ENCODE peak calls at places on chromosomes 3 and 15, in eight cellular contexts. C, T, D, I, Z, E, O and J are unnamed samples.

GRCh38 chr15:92714457-92715401 is 59.2 kb upstream of the FAM174B start:
- DNase-seq in C (peak), T (peak), D (peak), I (peak), Z (peak), E (peak), O (peak), J (peak)

GRCh38 chr3:65473746-65474145 is 565.0 kb downstream of the MAGI1 start:
- DNase-seq in C (no peak), T (no peak), D (no peak), I (no peak), Z (no peak), E (no peak), O (peak), J (no peak)

GRCh38 chr15:66862878-66863335 is 160.9 kb downstream of the SMAD6 start:
- DNase-seq in C (peak), T (peak), D (peak), I (peak), Z (peak), E (peak), O (peak), J (peak)

GRCh38 chr3:181317521-181317920 is 328.0 kb upstream of the DNAJC19 start:
- DNase-seq in C (no peak), T (no peak), D (no peak), I (no peak), Z (no peak), E (no peak), O (no peak), J (no peak)

GRCh38 chr3:186115229-186115996 is 6.5 kb upstream of the ETV5 start:
- DNase-seq in C (no peak), T (no peak), D (no peak), I (no peak), Z (no peak), E (no peak), O (no peak), J (no peak)

GRCh38 chr3:24227635-24228034 is 267.0 kb downstream of the THRB start:
- DNase-seq in C (no peak), T (no peak), D (no peak), I (no peak), Z (no peak), E (no peak), O (no peak), J (no peak)

GRCh38 chr3:86793786-86794185 is 197.2 kb downstream of the VGLL3 start:
- DNase-seq in C (no peak), T (no peak), D (no peak), I (no peak), Z (no peak), E (no peak), O (peak), J (no peak)

GRCh38 chr15:58434334-58434888 is 2.6 kb downstream of the LIPC start:
- DNase-seq in C (no peak), T (no peak), D (no peak), I (no peak), Z (no peak), E (no peak), O (no peak), J (no peak)

GRCh38 chr3:36562945-36563344 is 182.6 kb downstream of the STAC start:
- DNase-seq in C (no peak), T (no peak), D (no peak), I (no peak), Z (no peak), E (no peak), O (no peak), J (no peak)

GRCh38 chr3:195260286-195260905 is 10.6 kb downstream of the XXYLT1 start:
- DNase-seq in C (no peak), T (no peak), D (no peak), I (no peak), Z (no peak), E (no peak), O (peak), J (no peak)

GRCh38 chr3:9028134-9028533 is 64.9 kb upstream of the RAD18 start:
- DNase-seq in C (no peak), T (no peak), D (no peak), I (no peak), Z (peak), E (no peak), O (peak), J (no peak)

GRCh38 chr15:82298520-82298919 is 35.9 kb downstream of the SAXO2 start:
- DNase-seq in C (no peak), T (peak), D (no peak), I (peak), Z (no peak), E (peak), O (no peak), J (peak)

GRCh38 chr15:90716317-90716975 is 700 bp upstream of the BLM start:
- DNase-seq in C (no peak), T (no peak), D (no peak), I (no peak), Z (no peak), E (no peak), O (peak), J (no peak)

GRCh38 chr3:121574449-121574848 is 6.7 kb downstream of the ARGFX start:
- DNase-seq in C (no peak), T (no peak), D (no peak), I (no peak), Z (no peak), E (no peak), O (no peak), J (no peak)

GRCh38 chr3:52210550-52211046 is 12.6 kb downstream of the ALAS1 start:
- DNase-seq in C (no peak), T (no peak), D (no peak), I (no peak), Z (no peak), E (no peak), O (peak), J (no peak)